ENCODE peak calls at places on chromosomes 2 and 18, in five cellular contexts. E is gastrocnemius medialis; J is CD4-positive, CD25-positive, alpha-beta regulatory T cell; M is IMR-90; V is CD8-positive, alpha-beta memory T cell. S is an unnamed sample. For H3K36me3, the result is how much of the 10 kb centered on the place peaks cover.

GRCh38 chr2:47021301-47022009 is 105.8 kb upstream of the MCFD2 start:
- DNase-seq in E (no peak), J (no peak), M (no peak), V (no peak), S (no peak)

GRCh38 chr18:24019641-24020331 is 5.2 kb downstream of the TTC39C start:
- DNase-seq in E (no peak), J (peak), M (no peak), V (peak), S (no peak)

GRCh38 chr2:127573298-127573697 is 37.8 kb downstream of the MYO7B start:
- DNase-seq in E (peak), J (no peak), M (no peak), V (no peak), S (no peak)

GRCh38 chr2:147789720-147790119 is 55.1 kb upstream of the ACVR2A start:
- DNase-seq in E (no peak), J (no peak), M (peak), V (no peak), S (no peak)

GRCh38 chr2:102736607-102737409 is 25.0 kb upstream of the TMEM182 start:
- DNase-seq in E (peak), J (peak), M (peak), V (peak), S (peak)

GRCh38 chr2:131044078-131044756 is 49.0 kb downstream of the FAM168B start:
- DNase-seq in E (no peak), J (no peak), M (no peak), V (no peak), S (no peak)

GRCh38 chr2:129673234-129673633 is 306.2 kb upstream of the RAB6C start:
- DNase-seq in E (no peak), J (no peak), M (no peak), V (no peak), S (no peak)

GRCh38 chr2:191247381-191248057 is 2.3 kb downstream of the MYO1B start:
- DNase-seq in E (no peak), J (no peak), M (peak), V (no peak), S (peak)

GRCh38 chr18:77030201-77030600 is 102.4 kb downstream of the MBP start:
- DNase-seq in E (no peak), J (no peak), M (no peak), V (no peak), S (no peak)

GRCh38 chr18:71221405-71221804 is 932.6 kb downstream of the SOCS6 start:
- DNase-seq in E (no peak), J (no peak), M (no peak), V (no peak), S (no peak)

GRCh38 chr2:100197643-100198153 is 55.3 kb upstream of the AFF3 start:
- DNase-seq in E (no peak), J (no peak), M (peak), V (no peak), S (peak)

GRCh38 chr2:206354129-206354528 is 79.7 kb downstream of the ZDBF2 start:
- DNase-seq in E (no peak), J (no peak), M (no peak), V (no peak), S (no peak)

GRCh38 chr2:24010477-24011277 is 792 bp downstream of the MFSD2B start:
- DNase-seq in E (no peak), J (no peak), M (no peak), V (no peak), S (no peak)

GRCh38 chr2:190352668-190353536 is 9.5 kb downstream of the INPP1 start:
- DNase-seq in E (no peak), J (no peak), M (no peak), V (no peak), S (no peak)

GRCh38 chr18:43970656-43971055 is 693.4 kb upstream of the SYT4 start:
- DNase-seq in E (no peak), J (no peak), M (no peak), V (no peak), S (no peak)

GRCh38 chr2:71826299-71826698 is 321.4 kb downstream of the CYP26B1 start:
- DNase-seq in E (no peak), J (no peak), M (no peak), V (no peak), S (no peak)
- H3K36me3 ChIP-seq in E (under half), J (under half), M (under half), V (under half), S (under half)

GRCh38 chr2:48620604-48621003 is 2.9 kb downstream of the GTF2A1L start:
- DNase-seq in E (no peak), J (no peak), M (no peak), V (no peak), S (no peak)
- H3K4me3 ChIP-seq in E (no peak), J (no peak), M (no peak), V (no peak), S (no peak)

DNA sequence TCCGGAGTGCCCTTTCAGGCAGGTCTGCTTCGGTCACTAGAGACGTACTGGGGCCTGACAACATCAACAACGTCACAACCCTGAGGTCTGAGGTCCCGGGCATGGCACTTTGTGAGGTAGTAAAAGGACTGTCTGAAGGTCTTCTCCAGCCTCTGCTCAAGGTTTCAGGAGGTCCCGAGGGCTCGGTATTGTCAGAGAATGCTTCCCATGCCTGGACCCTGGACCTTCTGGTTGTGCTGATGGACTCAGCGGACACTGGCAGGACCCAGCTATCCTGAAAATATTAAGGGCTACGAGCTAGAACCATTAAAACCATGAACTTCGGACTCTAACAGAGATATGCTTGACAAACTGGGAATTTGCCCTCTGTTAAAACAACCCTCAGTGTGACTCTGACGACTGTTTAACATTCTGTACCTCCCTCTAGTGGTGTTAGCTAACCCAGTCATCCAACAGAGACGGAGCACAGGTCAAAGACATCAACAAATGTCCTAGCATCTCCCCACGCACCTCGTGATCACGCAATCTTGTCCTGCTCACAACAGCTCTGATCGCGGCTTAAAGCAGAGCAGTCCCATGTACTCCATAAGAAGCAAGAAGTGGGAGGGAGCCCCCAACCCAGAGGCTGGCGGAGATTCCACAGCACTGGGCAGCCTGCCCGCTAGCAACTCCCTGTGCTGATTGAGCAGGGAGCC is 96.5 kb downstream of the CCDC93 start:
- DNase-seq in E (no peak), J (no peak), M (peak), V (no peak), S (no peak)
- H3K36me3 ChIP-seq in E (half or more), J (half or more), M (under half), V (under half), S (under half)

DNA sequence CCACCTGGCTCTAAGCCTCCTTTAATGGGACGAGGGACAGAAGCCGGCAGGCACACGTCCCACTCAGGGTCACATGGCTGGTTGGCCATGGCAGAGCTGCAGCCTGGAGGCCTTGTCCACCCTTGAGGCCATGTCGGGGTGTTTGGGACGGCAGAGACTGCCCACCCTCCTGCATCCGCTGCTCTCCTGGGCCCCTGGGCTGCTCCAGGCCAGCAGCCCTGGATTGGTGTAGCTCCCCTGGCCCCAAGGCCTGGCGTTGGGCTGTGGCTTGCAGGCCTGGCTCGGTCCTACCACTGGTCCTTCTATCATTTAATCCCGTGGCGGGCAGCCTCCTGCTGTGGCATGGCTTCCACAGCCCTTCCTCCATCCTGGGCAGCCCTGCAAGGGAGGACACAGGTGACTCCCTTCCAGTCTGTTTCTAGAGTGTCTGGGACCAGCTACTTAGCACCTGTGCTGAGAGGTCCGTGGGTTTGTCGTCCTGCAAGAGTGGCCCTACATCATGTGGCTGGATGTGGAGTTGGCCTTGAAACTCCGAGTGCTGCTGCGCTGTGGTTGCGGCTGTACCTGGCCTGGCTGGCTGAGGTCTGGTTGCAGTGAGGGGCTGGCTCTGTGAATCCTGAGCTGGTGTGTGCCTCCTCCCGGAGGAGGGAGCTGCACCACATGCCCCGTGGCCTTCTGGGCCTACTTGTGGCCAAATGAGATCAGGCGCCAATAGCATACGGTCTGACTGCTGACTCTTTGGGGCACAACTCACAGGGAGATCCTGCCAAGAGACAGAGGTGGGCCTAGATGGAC is 67.3 kb downstream of the SH3RF3 start:
- DNase-seq in E (no peak), J (no peak), M (no peak), V (no peak), S (no peak)
- H3K4me3 ChIP-seq in E (no peak), J (no peak), M (no peak), V (no peak), S (no peak)

DNA sequence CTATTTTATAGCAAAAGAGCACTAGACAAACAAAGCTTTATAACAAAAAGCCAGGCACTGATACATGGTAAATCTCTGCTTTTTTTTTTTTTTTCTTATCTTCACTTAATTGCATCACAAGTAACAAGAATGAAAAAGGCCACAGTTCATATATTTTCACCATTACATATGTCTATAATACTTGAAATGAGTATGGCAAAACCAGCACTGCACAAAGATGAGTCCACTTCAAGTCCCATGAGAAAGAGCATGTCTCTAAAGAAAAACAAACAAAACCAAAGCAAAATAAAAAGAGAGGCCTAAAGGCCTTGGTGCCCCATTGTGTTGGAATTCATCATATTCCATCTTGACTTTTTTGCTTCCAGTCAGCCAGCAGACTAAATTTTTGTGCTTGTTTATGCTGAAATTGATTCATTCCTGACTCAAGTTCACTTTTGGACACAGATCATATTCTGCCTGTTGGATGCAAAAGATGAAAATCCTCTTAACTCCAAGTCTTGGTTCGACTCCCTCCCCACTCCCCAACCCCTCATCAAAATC is 264.9 kb upstream of the CCDC68 start:
- DNase-seq in E (no peak), J (no peak), M (peak), V (no peak), S (no peak)
- H3K36me3 ChIP-seq in E (under half), J (under half), M (under half), V (under half), S (under half)

GRCh38 chr2:39119732-39120520 is 925 bp downstream of the SOS1 start:
- DNase-seq in E (peak), J (peak), M (peak), V (peak), S (peak)
- H3K4me3 ChIP-seq in E (peak), J (peak), M (peak), V (peak), S (peak)

DNA sequence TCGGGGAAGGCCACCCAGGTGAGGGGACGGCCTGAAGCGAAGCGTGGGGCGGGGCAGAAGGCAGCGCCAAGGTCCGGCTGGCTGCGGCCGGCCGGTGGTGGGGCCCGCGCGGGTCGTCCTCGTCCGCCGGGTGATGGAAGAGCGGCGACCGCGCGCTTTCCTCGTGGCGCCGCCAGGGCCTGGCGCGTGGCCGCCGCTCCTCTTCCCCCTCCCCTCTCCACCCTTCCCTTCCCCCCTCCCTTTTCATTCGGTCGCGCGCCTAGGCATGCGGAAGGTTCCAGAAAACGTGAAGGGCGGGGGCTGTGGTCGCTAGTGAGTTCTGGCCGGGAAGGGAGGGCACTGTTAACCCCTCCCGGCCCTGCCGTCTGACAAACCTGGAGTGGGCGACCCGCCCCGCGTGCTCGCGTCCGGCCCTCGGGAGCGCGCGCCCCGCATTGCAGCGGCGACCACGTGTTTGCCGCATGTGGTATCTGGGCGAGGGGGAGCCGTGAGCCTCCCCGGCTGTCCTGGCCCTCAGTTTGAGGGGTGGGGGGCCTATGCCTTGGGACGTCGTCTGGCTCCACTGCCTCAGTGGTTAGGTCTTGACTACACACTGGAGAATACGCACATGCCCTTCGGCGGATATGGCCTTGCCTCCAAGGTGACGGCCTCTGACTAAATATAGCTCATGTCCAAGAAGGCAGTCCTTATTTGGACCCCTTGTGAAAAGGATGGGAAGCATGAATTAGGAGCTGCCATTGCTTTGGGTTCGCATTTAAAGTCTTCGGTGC is 578 bp downstream of the MAT2A start:
- DNase-seq in E (peak), J (peak), M (peak), V (peak), S (peak)
- H3K36me3 ChIP-seq in E (under half), J (under half), M (under half), V (under half), S (under half)